ENCODE peak calls at places on chromosome 4, in six cellular contexts. One of them, this sample, is unnamed.

GRCh38 chr4:23333556-23333945 is 556.3 kb downstream of the PPARGC1A start:
- DNase-seq in activated naive CD4-positive, alpha-beta T cell treated with anti-CD3 and anti-CD28 coated beads for 36 hours: peak
- DNase-seq in Calu3: no peak
- DNase-seq in T-cell: no peak
- DNase-seq in stimulated activated CD8-positive, alpha-beta memory T cell treated with anti-CD3 and anti-CD28 coated beads, Interleukin-7, amount 100 ng/mL, for 48 hours: no peak
- DNase-seq in adrenal gland: no peak
- DNase-seq in this sample: no peak

GRCh38 chr4:140427919-140428471 is 547 bp upstream of the CLGN start:
- DNase-seq in Calu3: no peak
- DNase-seq in stimulated activated CD8-positive, alpha-beta memory T cell treated with anti-CD3 and anti-CD28 coated beads, Interleukin-7, amount 100 ng/mL, for 48 hours: no peak
- DNase-seq in adrenal gland: no peak
- DNase-seq in activated naive CD4-positive, alpha-beta T cell treated with anti-CD3 and anti-CD28 coated beads for 36 hours: no peak
- DNase-seq in T-cell: no peak
- DNase-seq in this sample: no peak

GRCh38 chr4:105113800-105114199 is 32.9 kb upstream of the TET2 start:
- DNase-seq in activated naive CD4-positive, alpha-beta T cell treated with anti-CD3 and anti-CD28 coated beads for 36 hours: no peak
- DNase-seq in stimulated activated CD8-positive, alpha-beta memory T cell treated with anti-CD3 and anti-CD28 coated beads, Interleukin-7, amount 100 ng/mL, for 48 hours: no peak
- DNase-seq in adrenal gland: no peak
- DNase-seq in Calu3: no peak
- DNase-seq in T-cell: no peak
- DNase-seq in this sample: no peak

GRCh38 chr4:10161840-10162239 is 45.2 kb upstream of the WDR1 start:
- DNase-seq in Calu3: no peak
- DNase-seq in adrenal gland: no peak
- DNase-seq in T-cell: peak
- DNase-seq in activated naive CD4-positive, alpha-beta T cell treated with anti-CD3 and anti-CD28 coated beads for 36 hours: peak
- DNase-seq in stimulated activated CD8-positive, alpha-beta memory T cell treated with anti-CD3 and anti-CD28 coated beads, Interleukin-7, amount 100 ng/mL, for 48 hours: no peak
- DNase-seq in this sample: no peak

GRCh38 chr4:38046735-38047487 is 86.7 kb downstream of the PTTG2 start:
- DNase-seq in T-cell: no peak
- DNase-seq in adrenal gland: no peak
- DNase-seq in Calu3: no peak
- DNase-seq in activated naive CD4-positive, alpha-beta T cell treated with anti-CD3 and anti-CD28 coated beads for 36 hours: no peak
- DNase-seq in stimulated activated CD8-positive, alpha-beta memory T cell treated with anti-CD3 and anti-CD28 coated beads, Interleukin-7, amount 100 ng/mL, for 48 hours: no peak
- DNase-seq in this sample: peak

GRCh38 chr4:138241281-138242075 is 671 bp downstream of the SLC7A11 start:
- DNase-seq in T-cell: no peak
- DNase-seq in stimulated activated CD8-positive, alpha-beta memory T cell treated with anti-CD3 and anti-CD28 coated beads, Interleukin-7, amount 100 ng/mL, for 48 hours: no peak
- DNase-seq in activated naive CD4-positive, alpha-beta T cell treated with anti-CD3 and anti-CD28 coated beads for 36 hours: peak
- DNase-seq in Calu3: peak
- DNase-seq in adrenal gland: no peak
- DNase-seq in this sample: peak

GRCh38 chr4:99815597-99816011 is 1.0 kb upstream of the DAPP1 start:
- DNase-seq in adrenal gland: no peak
- DNase-seq in Calu3: peak
- DNase-seq in activated naive CD4-positive, alpha-beta T cell treated with anti-CD3 and anti-CD28 coated beads for 36 hours: peak
- DNase-seq in stimulated activated CD8-positive, alpha-beta memory T cell treated with anti-CD3 and anti-CD28 coated beads, Interleukin-7, amount 100 ng/mL, for 48 hours: no peak
- DNase-seq in T-cell: no peak
- DNase-seq in this sample: peak

GRCh38 chr4:100113732-100114131 is 76.5 kb downstream of the DDIT4L start:
- DNase-seq in stimulated activated CD8-positive, alpha-beta memory T cell treated with anti-CD3 and anti-CD28 coated beads, Interleukin-7, amount 100 ng/mL, for 48 hours: no peak
- DNase-seq in Calu3: no peak
- DNase-seq in adrenal gland: no peak
- DNase-seq in activated naive CD4-positive, alpha-beta T cell treated with anti-CD3 and anti-CD28 coated beads for 36 hours: no peak
- DNase-seq in T-cell: no peak
- DNase-seq in this sample: no peak

GRCh38 chr4:88613417-88613875 is 21.2 kb downstream of the HERC3 start:
- DNase-seq in Calu3: peak
- DNase-seq in stimulated activated CD8-positive, alpha-beta memory T cell treated with anti-CD3 and anti-CD28 coated beads, Interleukin-7, amount 100 ng/mL, for 48 hours: no peak
- DNase-seq in adrenal gland: no peak
- DNase-seq in activated naive CD4-positive, alpha-beta T cell treated with anti-CD3 and anti-CD28 coated beads for 36 hours: peak
- DNase-seq in T-cell: peak
- DNase-seq in this sample: no peak

GRCh38 chr4:102151696-102152095 is 193.6 kb downstream of the SLC39A8 start:
- DNase-seq in adrenal gland: no peak
- DNase-seq in T-cell: no peak
- DNase-seq in stimulated activated CD8-positive, alpha-beta memory T cell treated with anti-CD3 and anti-CD28 coated beads, Interleukin-7, amount 100 ng/mL, for 48 hours: no peak
- DNase-seq in Calu3: no peak
- DNase-seq in activated naive CD4-positive, alpha-beta T cell treated with anti-CD3 and anti-CD28 coated beads for 36 hours: no peak
- DNase-seq in this sample: no peak